ENCODE peak calls at places on chromosomes 7 and 10, in seven cellular contexts. V is NCI-H1105 treated with DMSO at 0.1 percent for 48 hours, P is BJ, U is NCI-H1092, N is HTR-8/SVneo, F is NCI-H2107, H is endothelial cell. L is an unnamed sample.

GRCh38 chr7:74001150-74001494 is 26.9 kb upstream of the ELN start:
- DNase-seq in V (no peak), P (no peak), U (no peak), N (no peak), F (no peak), H (no peak), L (no peak)

GRCh38 chr10:128481152-128481551 is 354.9 kb upstream of the MKI67 start:
- DNase-seq in V (peak), P (no peak), U (peak), N (no peak), F (no peak), H (no peak), L (no peak)

GRCh38 chr7:27147211-27148030 is at the start of gene HOXA6:
- DNase-seq in V (peak), P (no peak), U (no peak), N (no peak), F (no peak), H (no peak), L (no peak)

GRCh38 chr7:30974605-30975256 is 11.0 kb downstream of the GHRHR start:
- DNase-seq in V (no peak), P (no peak), U (no peak), N (peak), F (peak), H (peak), L (peak)

GRCh38 chr10:60257767-60258428 is 131.8 kb downstream of the ANK3 start:
- DNase-seq in V (no peak), P (no peak), U (no peak), N (no peak), F (no peak), H (no peak), L (no peak)

GRCh38 chr7:95389516-95389915 is 6.7 kb downstream of the PON3 start:
- DNase-seq in V (no peak), P (no peak), U (no peak), N (no peak), F (no peak), H (no peak), L (no peak)

GRCh38 chr10:86868353-86868752 is 89.1 kb downstream of the MMRN2 start:
- DNase-seq in V (no peak), P (no peak), U (no peak), N (no peak), F (no peak), H (peak), L (no peak)

GRCh38 chr7:67692425-67692824 is 695.8 kb downstream of the TYW1 start:
- DNase-seq in V (peak), P (no peak), U (peak), N (no peak), F (no peak), H (no peak), L (no peak)

GRCh38 chr7:137590071-137590470 is 246.5 kb upstream of the PTN start:
- DNase-seq in V (no peak), P (no peak), U (no peak), N (no peak), F (no peak), H (no peak), L (no peak)

GRCh38 chr10:110405401-110405800 is 92.3 kb upstream of the DUSP5 start:
- DNase-seq in V (no peak), P (no peak), U (no peak), N (no peak), F (no peak), H (no peak), L (no peak)

GRCh38 chr10:119252051-119252465 is 44.7 kb downstream of the GRK5 start:
- DNase-seq in V (no peak), P (no peak), U (no peak), N (no peak), F (no peak), H (no peak), L (no peak)

GRCh38 chr10:68470300-68470699 is 1.5 kb downstream of the DNA2 start:
- DNase-seq in V (peak), P (no peak), U (no peak), N (no peak), F (no peak), H (no peak), L (no peak)

GRCh38 chr10:78335691-78336401 is 302.2 kb downstream of the RPS24 start:
- DNase-seq in V (no peak), P (peak), U (no peak), N (no peak), F (no peak), H (no peak), L (no peak)

GRCh38 chr7:132464740-132465139 is 111.5 kb downstream of the PLXNA4 start:
- DNase-seq in V (no peak), P (no peak), U (no peak), N (no peak), F (no peak), H (no peak), L (no peak)

GRCh38 chr10:104246981-104247380 is 7.7 kb upstream of the GSTO1 start:
- DNase-seq in V (no peak), P (no peak), U (no peak), N (no peak), F (no peak), H (no peak), L (no peak)